ENCODE peak calls at places on chromosomes 11 and 22, in five cellular contexts. One of them, this sample, is unnamed.

GRCh38 chr11:65393513-65394079 is 7.2 kb downstream of the FRMD8 start:
- DNase-seq in CD4-positive, alpha-beta memory T cell: no peak
- DNase-seq in right lobe of liver: no peak
- DNase-seq in DND-41: no peak
- DNase-seq in HepG2: no peak
- DNase-seq in this sample: no peak

GRCh38 chr11:18384157-18384641 is 10.2 kb upstream of the LDHA start:
- DNase-seq in right lobe of liver: peak; percentile 66
- DNase-seq in HepG2: peak; percentile 80
- DNase-seq in DND-41: peak; percentile 39
- DNase-seq in CD4-positive, alpha-beta memory T cell: no peak
- DNase-seq in this sample: no peak

GRCh38 chr11:96207459-96208449 is 135.2 kb downstream of the MAML2 start:
- DNase-seq in DND-41: peak; percentile 41
- DNase-seq in HepG2: peak; percentile 84
- DNase-seq in CD4-positive, alpha-beta memory T cell: no peak
- DNase-seq in right lobe of liver: no peak
- DNase-seq in this sample: peak; percentile 55

GRCh38 chr11:113447621-113448310 is 27.4 kb downstream of the DRD2 start:
- DNase-seq in DND-41: no peak
- DNase-seq in CD4-positive, alpha-beta memory T cell: no peak
- DNase-seq in HepG2: no peak
- DNase-seq in right lobe of liver: no peak
- DNase-seq in this sample: peak; percentile 20

GRCh38 chr22:42685941-42686666 is 34.6 kb downstream of the A4GALT start:
- DNase-seq in right lobe of liver: no peak
- DNase-seq in HepG2: no peak
- DNase-seq in DND-41: peak; percentile 10
- DNase-seq in CD4-positive, alpha-beta memory T cell: no peak
- DNase-seq in this sample: no peak

GRCh38 chr11:342328-342727 is 21.7 kb upstream of the IFITM3 start:
- DNase-seq in DND-41: no peak
- DNase-seq in right lobe of liver: no peak
- DNase-seq in HepG2: no peak
- DNase-seq in CD4-positive, alpha-beta memory T cell: no peak
- DNase-seq in this sample: no peak

GRCh38 chr11:115941044-115941443 is 436.8 kb upstream of the CADM1 start:
- DNase-seq in CD4-positive, alpha-beta memory T cell: no peak
- DNase-seq in right lobe of liver: no peak
- DNase-seq in HepG2: no peak
- DNase-seq in DND-41: no peak
- DNase-seq in this sample: no peak

GRCh38 chr11:16606784-16607674 is 131.4 kb upstream of the C11orf58 start:
- DNase-seq in CD4-positive, alpha-beta memory T cell: no peak
- DNase-seq in DND-41: no peak
- DNase-seq in right lobe of liver: peak; percentile 45
- DNase-seq in HepG2: no peak
- DNase-seq in this sample: no peak

GRCh38 chr11:72353861-72354260 is 80.5 kb downstream of the CLPB start:
- DNase-seq in CD4-positive, alpha-beta memory T cell: no peak
- DNase-seq in right lobe of liver: no peak
- DNase-seq in DND-41: no peak
- DNase-seq in HepG2: peak; percentile 50
- DNase-seq in this sample: no peak

GRCh38 chr22:27880778-27881394 is 38.2 kb downstream of the PITPNB start:
- DNase-seq in HepG2: peak; percentile 56
- DNase-seq in CD4-positive, alpha-beta memory T cell: no peak
- DNase-seq in DND-41: peak; percentile 28
- DNase-seq in right lobe of liver: no peak
- DNase-seq in this sample: peak; percentile 70

GRCh38 chr22:48112687-48113521 is 1350.5 kb downstream of the TBC1D22A start:
- DNase-seq in HepG2: no peak
- DNase-seq in DND-41: no peak
- DNase-seq in right lobe of liver: no peak
- DNase-seq in CD4-positive, alpha-beta memory T cell: no peak
- DNase-seq in this sample: no peak

GRCh38 chr11:92793189-92793588 is 176.3 kb upstream of the MTNR1B start:
- DNase-seq in right lobe of liver: no peak
- DNase-seq in HepG2: no peak
- DNase-seq in CD4-positive, alpha-beta memory T cell: no peak
- DNase-seq in DND-41: no peak
- DNase-seq in this sample: no peak

GRCh38 chr11:112614605-112615004 is 346.6 kb upstream of the NCAM1 start:
- DNase-seq in right lobe of liver: no peak
- DNase-seq in HepG2: no peak
- DNase-seq in DND-41: no peak
- DNase-seq in CD4-positive, alpha-beta memory T cell: no peak
- DNase-seq in this sample: no peak

GRCh38 chr22:50473088-50473487 is 1.7 kb downstream of the SBF1 start:
- DNase-seq in HepG2: peak; percentile 35
- DNase-seq in DND-41: peak; percentile 56
- DNase-seq in CD4-positive, alpha-beta memory T cell: peak; percentile 67
- DNase-seq in right lobe of liver: no peak
- DNase-seq in this sample: peak; percentile 44

GRCh38 chr11:134950692-134951304 is 538.8 kb upstream of the B3GAT1 start:
- DNase-seq in HepG2: no peak
- DNase-seq in CD4-positive, alpha-beta memory T cell: no peak
- DNase-seq in DND-41: no peak
- DNase-seq in right lobe of liver: no peak
- DNase-seq in this sample: no peak

GRCh38 chr11:12088047-12088481 is 22.3 kb upstream of the MICAL2 start:
- DNase-seq in HepG2: no peak
- DNase-seq in DND-41: no peak
- DNase-seq in CD4-positive, alpha-beta memory T cell: no peak
- DNase-seq in right lobe of liver: no peak
- DNase-seq in this sample: peak; percentile 63

GRCh38 chr11:46886211-46886610 is 32.1 kb downstream of the LRP4 start:
- DNase-seq in CD4-positive, alpha-beta memory T cell: no peak
- DNase-seq in right lobe of liver: no peak
- DNase-seq in HepG2: no peak
- DNase-seq in DND-41: no peak
- DNase-seq in this sample: no peak

GRCh38 chr11:57792870-57793269 is 31.3 kb downstream of the CTNND1 start:
- DNase-seq in DND-41: no peak
- DNase-seq in right lobe of liver: no peak
- DNase-seq in CD4-positive, alpha-beta memory T cell: no peak
- DNase-seq in HepG2: no peak
- DNase-seq in this sample: no peak
- H3K4me1 ChIP-seq in DND-41: peaks cover 59% of the 10 kb centered on the region
- H3K4me1 ChIP-seq in right lobe of liver: no peaks in the 10 kb centered on the region
- H3K4me1 ChIP-seq in CD4-positive, alpha-beta memory T cell: peaks cover 35% of the 10 kb centered on the region
- H3K4me1 ChIP-seq in HepG2: peaks cover 59% of the 10 kb centered on the region
- H3K4me1 ChIP-seq in this sample: peaks cover 25% of the 10 kb centered on the region

GRCh38 chr11:80084614-80085013 is 643.8 kb upstream of the TENM4 start:
- DNase-seq in right lobe of liver: no peak
- DNase-seq in DND-41: no peak
- DNase-seq in CD4-positive, alpha-beta memory T cell: no peak
- DNase-seq in HepG2: no peak
- DNase-seq in this sample: no peak
- H3K4me1 ChIP-seq in right lobe of liver: no peaks in the 10 kb centered on the region
- H3K4me1 ChIP-seq in DND-41: no peaks in the 10 kb centered on the region
- H3K4me1 ChIP-seq in CD4-positive, alpha-beta memory T cell: no peaks in the 10 kb centered on the region
- H3K4me1 ChIP-seq in HepG2: no peaks in the 10 kb centered on the region
- H3K4me1 ChIP-seq in this sample: no peaks in the 10 kb centered on the region

GRCh38 chr11:67280341-67280790 is 8.7 kb upstream of the ANKRD13D start:
- DNase-seq in HepG2: no peak
- DNase-seq in right lobe of liver: peak; percentile 20
- DNase-seq in DND-41: no peak
- DNase-seq in CD4-positive, alpha-beta memory T cell: peak; percentile 31
- DNase-seq in this sample: no peak

GRCh38 chr11:67280791-67281551 is 8.1 kb upstream of the ANKRD13D start:
- DNase-seq in right lobe of liver: peak; percentile 18
- DNase-seq in CD4-positive, alpha-beta memory T cell: no peak
- DNase-seq in DND-41: no peak
- DNase-seq in HepG2: no peak
- DNase-seq in this sample: no peak

GRCh38 chr11:67282876-67283371 is 6.2 kb upstream of the ANKRD13D start:
- DNase-seq in DND-41: no peak
- DNase-seq in HepG2: no peak
- DNase-seq in right lobe of liver: peak; percentile 20
- DNase-seq in CD4-positive, alpha-beta memory T cell: peak; percentile 20
- DNase-seq in this sample: no peak

GRCh38 chr11:67282155-67282875 is 6.8 kb upstream of the ANKRD13D start:
- DNase-seq in right lobe of liver: peak; percentile 21
- DNase-seq in CD4-positive, alpha-beta memory T cell: peak; percentile 25
- DNase-seq in DND-41: no peak
- DNase-seq in HepG2: no peak
- DNase-seq in this sample: no peak

DNA sequence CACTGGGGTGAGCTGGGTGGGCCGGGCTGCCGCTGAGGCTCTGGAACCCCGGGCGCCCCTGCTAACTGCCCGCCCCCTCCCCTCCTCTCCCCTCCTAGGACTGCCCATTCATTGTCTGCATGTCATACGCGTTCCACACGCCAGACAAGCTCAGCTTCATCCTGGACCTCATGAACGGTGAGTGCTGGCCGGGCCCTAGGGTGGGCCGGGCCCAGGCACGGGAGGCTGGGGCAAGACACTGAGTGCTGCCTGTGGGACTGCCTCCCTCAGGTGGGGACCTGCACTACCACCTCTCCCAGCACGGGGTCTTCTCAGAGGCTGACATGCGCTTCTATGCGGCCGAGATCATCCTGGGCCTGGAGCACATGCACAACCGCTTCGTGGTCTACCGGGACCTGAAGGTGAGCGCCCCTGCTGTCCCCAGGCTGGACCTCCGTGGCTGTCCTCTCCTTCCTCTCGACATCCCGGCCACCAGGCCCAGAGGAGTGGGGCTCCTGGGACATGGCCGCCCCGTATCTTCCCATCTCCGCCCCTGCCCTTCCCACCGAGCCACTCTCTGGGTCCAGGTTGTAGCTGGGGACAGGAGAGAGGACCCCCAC is 7.5 kb upstream of the ANKRD13D start:
- DNase-seq in CD4-positive, alpha-beta memory T cell: no peak
- DNase-seq in right lobe of liver: peak; percentile 22
- DNase-seq in DND-41: no peak
- DNase-seq in HepG2: no peak
- DNase-seq in this sample: no peak
- H3K4me1 ChIP-seq in CD4-positive, alpha-beta memory T cell: peaks cover 89% of the 10 kb centered on the region
- H3K4me1 ChIP-seq in right lobe of liver: no peaks in the 10 kb centered on the region
- H3K4me1 ChIP-seq in DND-41: peaks cover 49% of the 10 kb centered on the region
- H3K4me1 ChIP-seq in HepG2: peaks cover 1% of the 10 kb centered on the region
- H3K4me1 ChIP-seq in this sample: peaks cover 52% of the 10 kb centered on the region

DNA sequence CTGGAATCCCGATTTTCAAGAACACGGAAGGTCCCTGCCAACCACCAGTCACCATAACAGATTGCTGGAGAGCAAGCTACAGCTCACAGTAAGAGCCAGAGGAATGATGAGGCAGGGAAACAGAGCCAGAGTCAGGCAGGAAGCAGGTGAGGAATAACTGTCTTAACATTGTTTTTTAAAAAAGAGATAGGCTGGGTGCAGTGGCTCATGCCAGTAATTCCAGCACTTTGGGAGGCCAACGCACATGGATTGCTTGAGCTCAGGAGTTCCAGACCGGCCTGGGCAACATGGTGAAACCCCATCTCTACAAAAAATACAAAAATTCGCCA is 13.5 kb upstream of the CASTOR1 start:
- DNase-seq in DND-41: no peak
- DNase-seq in HepG2: no peak
- DNase-seq in CD4-positive, alpha-beta memory T cell: no peak
- DNase-seq in right lobe of liver: no peak
- DNase-seq in this sample: no peak
- H3K4me1 ChIP-seq in DND-41: peaks cover 60% of the 10 kb centered on the region
- H3K4me1 ChIP-seq in HepG2: peaks cover 5% of the 10 kb centered on the region
- H3K4me1 ChIP-seq in CD4-positive, alpha-beta memory T cell: peaks cover 92% of the 10 kb centered on the region
- H3K4me1 ChIP-seq in right lobe of liver: no peaks in the 10 kb centered on the region
- H3K4me1 ChIP-seq in this sample: peaks cover 77% of the 10 kb centered on the region

DNA sequence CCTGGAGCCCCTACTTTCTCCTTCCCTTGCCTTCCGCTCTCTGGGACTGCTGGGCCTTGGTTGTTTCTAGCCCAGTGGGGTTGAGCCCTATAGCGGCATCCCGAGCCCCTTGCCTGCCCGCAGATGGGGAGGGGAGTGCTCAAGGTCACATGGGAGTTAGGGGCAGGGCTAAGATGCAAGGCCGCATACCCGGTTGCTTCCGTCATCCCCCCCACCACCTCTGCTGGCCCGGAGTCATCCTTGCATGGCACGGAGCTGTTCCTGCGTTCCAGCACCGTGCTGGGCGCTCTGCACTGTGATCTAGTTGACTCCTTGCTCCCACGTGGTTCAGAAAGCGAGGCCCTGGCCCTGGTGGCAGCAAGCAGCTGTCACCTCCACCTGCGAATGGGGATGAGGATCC is 18.0 kb downstream of the FLRT1 start:
- DNase-seq in DND-41: no peak
- DNase-seq in HepG2: no peak
- DNase-seq in CD4-positive, alpha-beta memory T cell: no peak
- DNase-seq in right lobe of liver: no peak
- DNase-seq in this sample: no peak
- H3K4me1 ChIP-seq in DND-41: no peaks in the 10 kb centered on the region
- H3K4me1 ChIP-seq in HepG2: peaks cover 4% of the 10 kb centered on the region
- H3K4me1 ChIP-seq in CD4-positive, alpha-beta memory T cell: no peaks in the 10 kb centered on the region
- H3K4me1 ChIP-seq in right lobe of liver: no peaks in the 10 kb centered on the region
- H3K4me1 ChIP-seq in this sample: no peaks in the 10 kb centered on the region

This sample was measured in CD4-positive, CD25-positive, alpha-beta regulatory T cell.